ENCODE peak calls at places on chromosomes 16 and 17, in six cellular contexts. W is vagina, C is NB4, F is kidney epithelial cell, X is left ventricle myocardium inferior, S is lung. L is an unnamed sample.

GRCh38 chr16:72066747-72067146 is 3.7 kb downstream of the HPR start:
- DNase-seq in W (no peak), X (no peak), S (no peak), C (peak; percentile 66), F (no peak), L (no peak)

GRCh38 chr17:30021708-30022317 is 80.4 kb downstream of the EFCAB5 start:
- DNase-seq in W (no peak), F (peak; percentile 9), X (no peak), C (peak; percentile 72), S (no peak), L (no peak)

GRCh38 chr16:82880361-82880760 is 253.6 kb downstream of the CDH13 start:
- DNase-seq in F (no peak), C (no peak), W (no peak), S (no peak), X (no peak), L (no peak)

GRCh38 chr16:81786321-81786720 is 7.2 kb downstream of the PLCG2 start:
- DNase-seq in C (peak; percentile 44), F (peak; percentile 48), W (no peak), S (no peak), X (no peak), L (peak; percentile 3)

GRCh38 chr17:72433797-72434196 is 313.0 kb downstream of the SOX9 start:
- DNase-seq in C (no peak), W (no peak), F (no peak), X (no peak), S (no peak), L (no peak)

GRCh38 chr16:75079346-75079926 is 37.1 kb downstream of the LDHD start:
- DNase-seq in C (no peak), S (no peak), X (no peak), F (no peak), W (no peak), L (no peak)

GRCh38 chr17:48614904-48615211 is 234 bp downstream of the HOXB8 start:
- DNase-seq in F (no peak), C (no peak), X (no peak), S (no peak), W (no peak), L (no peak)

GRCh38 chr16:75250089-75250808 is 1.2 kb downstream of the BCAR1 start:
- DNase-seq in S (peak; percentile 50), X (peak; percentile 63), W (no peak), F (no peak), C (no peak), L (no peak)

GRCh38 chr17:39812466-39812865 is 51.6 kb downstream of the IKZF3 start:
- DNase-seq in F (no peak), X (no peak), W (no peak), S (no peak), C (no peak), L (no peak)

GRCh38 chr17:78672880-78673371 is 95.7 kb upstream of the DNAH17 start:
- DNase-seq in C (no peak), F (no peak), W (no peak), S (no peak), X (no peak), L (no peak)

GRCh38 chr16:65547799-65548446 is 426.1 kb upstream of the CDH11 start:
- DNase-seq in C (no peak), X (no peak), W (no peak), S (no peak), F (peak; percentile 63), L (peak; percentile 95)

GRCh38 chr16:78605548-78606097 is 506.2 kb downstream of the WWOX start:
- DNase-seq in S (no peak), C (no peak), W (no peak), F (no peak), X (no peak), L (no peak)

GRCh38 chr17:61232871-61233270 is 166.8 kb upstream of the TBX2 start:
- DNase-seq in X (no peak), C (no peak), W (no peak), S (no peak), F (no peak), L (no peak)

GRCh38 chr17:81701288-81702071 is 1.7 kb upstream of the MRPL12 start:
- DNase-seq in F (no peak), X (no peak), W (no peak), S (no peak), C (peak; percentile 57), L (no peak)

GRCh38 chr17:61967729-61968128 is 39.9 kb upstream of the INTS2 start:
- DNase-seq in S (no peak), X (no peak), F (no peak), C (no peak), W (no peak), L (no peak)

GRCh38 chr17:80244871-80245509 is 15.7 kb upstream of the RNF213 start:
- DNase-seq in X (no peak), C (no peak), W (no peak), S (no peak), F (no peak), L (no peak)

GRCh38 chr17:79389896-79390295 is 221.0 kb downstream of the RBFOX3 start:
- DNase-seq in F (no peak), W (no peak), X (no peak), S (no peak), C (no peak), L (no peak)

GRCh38 chr17:55330344-55330933 is 65.7 kb downstream of the HLF start:
- DNase-seq in C (no peak), W (no peak), S (no peak), F (no peak), X (no peak), L (no peak)

GRCh38 chr16:12206031-12206748 is 229.7 kb downstream of the SNX29 start:
- DNase-seq in F (no peak), S (no peak), X (no peak), C (no peak), W (no peak), L (no peak)

GRCh38 chr17:81030726-81031570 is 4.0 kb upstream of the BAIAP2 start:
- DNase-seq in W (no peak), F (no peak), S (peak; percentile 75), C (no peak), X (no peak), L (no peak)

GRCh38 chr17:71118039-71118438 is 948.7 kb downstream of the KCNJ2 start:
- DNase-seq in S (no peak), W (no peak), C (no peak), X (no peak), F (peak; percentile 7), L (no peak)
- TF ChIP-seq CTCF in S (no peak), W (no peak), C (no peak), X (peak; percentile 61), F (peak; percentile 39), L (peak; percentile 9)

DNA sequence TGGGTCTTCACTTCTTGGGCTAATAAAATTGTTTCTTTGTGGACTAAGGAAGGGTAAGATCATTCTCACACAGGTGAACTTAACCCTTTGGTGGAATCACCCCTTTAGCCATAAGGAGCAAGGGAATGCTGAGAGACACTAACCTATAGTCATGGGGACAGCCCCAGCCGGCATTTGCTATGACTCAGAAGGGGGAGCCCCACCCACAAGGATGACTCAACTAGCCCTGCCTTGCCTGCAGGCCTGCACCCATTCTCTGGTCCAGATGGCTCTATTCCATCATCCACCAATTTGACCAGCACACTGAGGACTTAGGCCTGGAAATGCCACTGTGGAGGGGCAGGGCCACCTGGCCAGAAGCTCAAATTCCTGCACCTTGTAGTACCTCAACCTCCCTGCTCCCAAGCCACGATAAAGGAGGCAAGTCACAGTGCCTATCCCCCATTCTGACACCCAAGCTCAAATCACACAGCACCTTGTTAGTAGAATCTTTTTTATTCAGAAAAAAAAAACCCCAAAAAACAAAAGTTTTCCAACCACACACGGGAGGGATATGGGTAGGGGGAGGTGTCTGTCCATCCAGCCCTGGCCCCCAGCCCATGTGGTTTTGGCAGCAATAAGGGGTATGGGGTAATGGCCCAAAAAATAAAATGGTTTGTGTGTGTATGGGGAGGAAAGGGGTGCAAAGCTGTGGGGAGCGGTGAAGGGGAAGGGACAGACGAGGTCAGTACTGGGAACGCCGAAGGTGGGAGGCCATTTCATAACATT is 3.0 kb downstream of the PFN1 start:
- DNase-seq in S (peak; percentile 84), X (peak; percentile 72), W (no peak), C (peak; percentile 83), F (no peak), L (peak; percentile 47)
- H3K4me3 ChIP-seq in S (peak overlapping the region; percentile 30), X (peak overlapping the region; percentile 99), W (peak overlapping the region; percentile 27), C (peak overlapping the region; percentile 95), F (no peak overlapping the region), L (peak overlapping the region; percentile 99)

GRCh38 chr16:77225182-77225581 is 26.0 kb downstream of the SYCE1L start:
- DNase-seq in C (no peak), X (no peak), F (no peak), W (no peak), S (no peak), L (no peak)

GRCh38 chr16:77220427-77220826 is 21.2 kb downstream of the SYCE1L start:
- DNase-seq in C (no peak), W (no peak), F (no peak), X (no peak), S (no peak), L (no peak)

GRCh38 chr16:77221482-77221881 is 22.3 kb downstream of the SYCE1L start:
- DNase-seq in F (no peak), W (no peak), X (no peak), S (no peak), C (no peak), L (no peak)

GRCh38 chr16:77219437-77219836 is 20.2 kb downstream of the SYCE1L start:
- DNase-seq in W (no peak), F (no peak), X (no peak), C (no peak), S (no peak), L (no peak)

DNA sequence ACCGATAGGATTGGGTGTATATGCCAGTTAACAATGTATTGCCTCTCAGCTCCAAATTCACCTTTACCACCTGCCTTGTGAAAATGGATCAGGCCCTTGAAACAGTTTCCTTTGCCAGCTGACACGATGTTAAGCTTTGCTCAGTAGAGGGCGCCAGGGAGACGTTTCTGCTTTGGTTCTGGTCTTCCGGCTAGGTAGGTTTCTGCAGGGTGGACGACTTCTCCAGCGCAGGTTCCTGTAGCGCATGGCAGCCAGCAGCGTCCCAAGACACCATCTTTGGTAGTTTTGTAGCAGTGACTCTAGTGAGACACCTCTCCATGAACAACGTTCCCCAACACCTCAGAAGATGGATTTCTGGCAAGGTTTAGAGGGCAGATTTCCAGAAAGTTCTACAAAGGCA is 24.0 kb downstream of the SYCE1L start:
- DNase-seq in S (no peak), X (no peak), W (no peak), F (no peak), C (peak; percentile 40), L (no peak)
- TF ChIP-seq CTCF in S (no peak), X (no peak), W (no peak), F (peak; percentile 28), C (peak; percentile 69), L (peak; percentile 23)

DNA sequence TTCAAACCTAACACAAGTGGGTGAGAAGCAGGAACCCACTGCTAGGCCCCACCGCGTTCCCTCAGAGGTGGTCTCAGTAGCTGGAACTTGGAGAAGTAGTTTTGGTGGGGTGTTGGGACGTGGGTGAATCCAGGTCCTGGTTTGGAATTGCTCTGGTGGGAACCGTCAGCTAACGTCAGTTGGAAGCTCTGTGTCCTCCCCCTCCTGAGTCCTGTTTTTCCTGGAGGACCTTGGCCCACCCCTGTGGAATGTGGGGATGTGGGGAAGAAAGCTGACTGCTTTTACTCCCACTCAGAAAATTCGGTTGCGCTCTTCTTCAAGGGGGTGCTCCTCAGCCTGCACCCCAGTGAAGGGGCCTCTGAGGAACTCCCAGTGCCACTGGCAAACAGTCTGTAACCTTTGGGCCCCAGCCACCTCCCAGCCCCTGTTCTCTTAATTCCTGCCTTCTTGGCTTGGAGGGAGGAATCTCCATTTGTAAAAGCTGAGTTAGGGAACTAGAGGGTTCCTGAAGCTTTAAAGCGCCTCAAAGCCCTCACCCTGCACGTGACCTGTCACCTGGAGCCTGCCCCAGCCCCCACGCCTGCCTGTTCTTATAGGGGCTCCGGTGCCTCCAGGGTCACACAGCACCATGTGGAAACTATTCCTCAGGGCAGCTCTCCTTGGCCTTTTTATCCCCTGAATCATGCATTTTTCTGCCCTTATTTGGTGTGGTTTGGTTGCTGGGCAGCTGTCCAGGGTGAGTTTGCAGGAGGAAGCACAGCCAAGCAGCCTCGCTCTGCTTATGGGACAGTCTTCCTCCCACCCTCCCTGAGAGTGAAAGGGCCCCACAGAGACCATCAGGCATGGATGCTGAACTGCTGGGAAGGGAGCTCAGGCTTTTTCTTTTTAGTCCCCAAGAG is 16.2 kb upstream of the NAGLU start:
- DNase-seq in C (no peak), S (peak; percentile 86), F (peak; percentile 95), W (peak; percentile 98), X (peak; percentile 90), L (peak; percentile 98)
- H3K4me3 ChIP-seq in C (no peak overlapping the region), S (no peak overlapping the region), F (no peak overlapping the region), W (no peak overlapping the region), X (peak overlapping the region; percentile 37), L (no peak overlapping the region)

L was measured in AG04449.